ENCODE peak calls at places on chromosomes 3 and 15, in four cellular contexts. Y is fibroblast of mammary gland, I is GM04504, F is MM.1S. C is an unnamed sample.

GRCh38 chr15:98953000-98953776 is 54.4 kb downstream of the PGPEP1L start:
- DNase-seq in Y (no peak), I (no peak), F (peak), C (no peak)

GRCh38 chr3:196992461-196993065 is 23.9 kb upstream of the PIGZ start:
- DNase-seq in Y (no peak), I (no peak), F (no peak), C (no peak)

GRCh38 chr3:12629560-12629959 is 34.4 kb downstream of the RAF1 start:
- DNase-seq in Y (peak), I (peak), F (no peak), C (peak)

GRCh38 chr3:124174463-124174862 is 182.5 kb upstream of the ROPN1 start:
- DNase-seq in Y (no peak), I (no peak), F (no peak), C (peak)

GRCh38 chr15:59611277-59612260 is at the start of gene GCNT3:
- DNase-seq in Y (peak), I (no peak), F (no peak), C (peak)

GRCh38 chr3:186966406-186966805 is 36.1 kb downstream of the ST6GAL1 start:
- DNase-seq in Y (no peak), I (no peak), F (no peak), C (no peak)

GRCh38 chr15:68228143-68228970 is 1.2 kb downstream of the CLN6 start:
- DNase-seq in Y (peak), I (no peak), F (peak), C (no peak)

GRCh38 chr3:109642042-109642441 is 304.7 kb upstream of the DPPA4 start:
- DNase-seq in Y (no peak), I (no peak), F (no peak), C (no peak)

GRCh38 chr3:138140940-138141339 is 8.8 kb upstream of the A4GNT start:
- DNase-seq in Y (no peak), I (no peak), F (peak), C (no peak)

GRCh38 chr15:55231455-55231854 is 34.7 kb upstream of the RSL24D1 start:
- DNase-seq in Y (no peak), I (no peak), F (no peak), C (no peak)

GRCh38 chr3:141913150-141913811 is 36.8 kb downstream of the ATP1B3 start:
- DNase-seq in Y (peak), I (peak), F (peak), C (peak)

GRCh38 chr3:46934508-46935167 is 41.9 kb downstream of the CCDC12 start:
- DNase-seq in Y (peak), I (no peak), F (no peak), C (peak)

GRCh38 chr3:23055733-23056376 is 147.3 kb upstream of the UBE2E2 start:
- DNase-seq in Y (peak), I (peak), F (peak), C (peak)

GRCh38 chr3:94665922-94666321 is 603.1 kb downstream of the NSUN3 start:
- DNase-seq in Y (no peak), I (no peak), F (no peak), C (no peak)

GRCh38 chr15:50563756-50564155 is 17.3 kb upstream of the USP50 start:
- DNase-seq in Y (no peak), I (no peak), F (no peak), C (no peak)

GRCh38 chr3:129604942-129605592 is 1.4 kb downstream of the PLXND1 start:
- DNase-seq in Y (no peak), I (no peak), F (no peak), C (no peak)

GRCh38 chr15:71532994-71533393 is 277.4 kb upstream of the NR2E3 start:
- DNase-seq in Y (peak), I (no peak), F (peak), C (peak)

GRCh38 chr3:105431171-105431570 is 64.5 kb downstream of the ALCAM start:
- DNase-seq in Y (peak), I (no peak), F (no peak), C (no peak)

GRCh38 chr3:108412351-108412750 is 98.0 kb downstream of the MYH15 start:
- DNase-seq in Y (no peak), I (no peak), F (no peak), C (no peak)

GRCh38 chr3:125389282-125389681 is 14.2 kb upstream of the ZNF148 start:
- DNase-seq in Y (no peak), I (no peak), F (no peak), C (no peak)

GRCh38 chr3:184727357-184728060 is 15.6 kb upstream of the MAGEF1 start:
- DNase-seq in Y (peak), I (no peak), F (peak), C (peak)

GRCh38 chr15:81492303-81492702 is 118.3 kb upstream of the TMC3 start:
- DNase-seq in Y (peak), I (peak), F (no peak), C (peak)

GRCh38 chr3:35864871-35865270 is 225.5 kb downstream of the ARPP21 start:
- DNase-seq in Y (no peak), I (no peak), F (no peak), C (no peak)

GRCh38 chr3:114440700-114441099 is 146.9 kb downstream of the TIGIT start:
- DNase-seq in Y (no peak), I (no peak), F (no peak), C (no peak)

GRCh38 chr3:14913071-14913925 is 34.1 kb upstream of the NR2C2 start:
- DNase-seq in Y (no peak), I (no peak), F (no peak), C (no peak)

GRCh38 chr3:181694805-181695660 is 16.7 kb upstream of the SOX2 start:
- DNase-seq in Y (peak), I (no peak), F (no peak), C (peak)

GRCh38 chr3:71089271-71089670 is 494.3 kb downstream of the FOXP1 start:
- DNase-seq in Y (peak), I (no peak), F (no peak), C (peak)

GRCh38 chr15:45347989-45348388 is 30.4 kb downstream of the GATM start:
- DNase-seq in Y (no peak), I (no peak), F (no peak), C (no peak)

GRCh38 chr3:55485208-55485791 is 1.8 kb downstream of the WNT5A start:
- DNase-seq in Y (peak), I (no peak), F (peak), C (peak)

GRCh38 chr3:174035317-174035886 is 637.9 kb downstream of the NLGN1 start:
- DNase-seq in Y (peak), I (peak), F (peak), C (peak)

GRCh38 chr15:38853608-38854007 is 289.0 kb upstream of the RASGRP1 start:
- DNase-seq in Y (peak), I (no peak), F (peak), C (peak)

GRCh38 chr15:90336705-90337141 is 15.4 kb upstream of the ZNF774 start:
- DNase-seq in Y (peak), I (no peak), F (no peak), C (no peak)

GRCh38 chr3:152054315-152054714 is 180.9 kb downstream of the SUCNR1 start:
- DNase-seq in Y (no peak), I (no peak), F (no peak), C (no peak)

GRCh38 chr3:66037330-66037985 is 1.3 kb downstream of the MAGI1 start:
- DNase-seq in Y (peak), I (no peak), F (peak), C (peak)

GRCh38 chr3:69882560-69882959 is 117.0 kb upstream of the SAMMSON start:
- DNase-seq in Y (no peak), I (no peak), F (no peak), C (no peak)

GRCh38 chr3:148309390-148310035 is 388.2 kb upstream of the AGTR1 start:
- DNase-seq in Y (peak), I (peak), F (peak), C (peak)

GRCh38 chr15:31206386-31207174 is 105.1 kb upstream of the TRPM1 start:
- DNase-seq in Y (no peak), I (no peak), F (no peak), C (peak)

C was measured in cardiac fibroblast.